ENCODE peak calls at places on chromosomes 11 and 22, in seven cellular contexts. A, R, F, K, X, Z and P are unnamed samples.

GRCh38 chr11:118715245-118715807 is 35.9 kb upstream of the TREH start:
- DNase-seq in F (no peak), X (peak; percentile 18), A (no peak), K (peak; percentile 54), R (no peak), Z (no peak), P (no peak)

GRCh38 chr11:103619938-103620337 is 416.5 kb upstream of the DDI1 start:
- DNase-seq in K (no peak), R (no peak), Z (no peak), F (no peak), A (no peak), X (no peak), P (no peak)

GRCh38 chr11:114893329-114893728 is 215.0 kb downstream of the NXPE2 start:
- DNase-seq in F (no peak), A (no peak), R (no peak), Z (no peak), X (no peak), K (no peak), P (no peak)

GRCh38 chr22:49670610-49671330 is 156.9 kb downstream of the BRD1 start:
- DNase-seq in F (no peak), X (no peak), R (no peak), K (no peak), Z (peak; percentile 61), A (no peak), P (peak; percentile 43)

GRCh38 chr11:114068327-114068726 is 8.8 kb downstream of the ZBTB16 start:
- DNase-seq in X (no peak), A (no peak), F (no peak), R (no peak), Z (no peak), K (no peak), P (no peak)

GRCh38 chr22:24516301-24516737 is 21.2 kb downstream of the UPB1 start:
- DNase-seq in F (no peak), X (peak; percentile 82), Z (no peak), A (no peak), K (peak; percentile 92), R (peak; percentile 63), P (no peak)

GRCh38 chr22:17678817-17679385 is 40.3 kb downstream of the BCL2L13 start:
- DNase-seq in K (no peak), R (no peak), F (no peak), Z (no peak), X (no peak), A (no peak), P (no peak)

GRCh38 chr11:77141034-77141433 is 13.0 kb downstream of the MYO7A start:
- DNase-seq in R (peak; percentile 66), Z (no peak), A (no peak), K (peak; percentile 63), F (no peak), X (peak; percentile 45), P (no peak)

GRCh38 chr22:26642465-26643367 is 14.7 kb upstream of the MIAT start:
- DNase-seq in Z (no peak), X (no peak), F (no peak), K (peak; percentile 21), A (peak; percentile 61), R (no peak), P (peak; percentile 58)

GRCh38 chr11:14546672-14547071 is 26.5 kb upstream of the PSMA1 start:
- DNase-seq in R (no peak), A (no peak), X (no peak), K (no peak), Z (no peak), F (no peak), P (no peak)

GRCh38 chr11:28400236-28401100 is 292.3 kb downstream of the METTL15 start:
- DNase-seq in K (peak; percentile 25), A (no peak), F (no peak), X (peak; percentile 61), Z (no peak), R (peak; percentile 37), P (no peak)

GRCh38 chr11:93072236-93072635 is 102.8 kb downstream of the MTNR1B start:
- DNase-seq in X (no peak), R (no peak), K (no peak), A (no peak), Z (no peak), F (no peak), P (peak; percentile 43)

GRCh38 chr11:120186799-120187591 is 23.8 kb upstream of the OAF start:
- DNase-seq in A (no peak), X (no peak), R (peak; percentile 93), F (no peak), Z (peak; percentile 53), K (peak; percentile 37), P (no peak)

GRCh38 chr11:69884751-69885150 is 65.5 kb upstream of the FGF3 start:
- DNase-seq in K (no peak), X (no peak), R (no peak), F (no peak), A (no peak), Z (no peak), P (no peak)

GRCh38 chr11:43419460-43419859 is 60.7 kb downstream of the TTC17 start:
- DNase-seq in X (peak; percentile 67), A (no peak), Z (no peak), F (peak; percentile 15), R (peak; percentile 14), K (peak; percentile 60), P (peak; percentile 48)

GRCh38 chr11:126039485-126040271 is 23.0 kb downstream of the CDON start:
- DNase-seq in R (peak; percentile 3), K (no peak), Z (no peak), F (no peak), X (no peak), A (no peak), P (no peak)

GRCh38 chr11:80993561-80993960 is 1552.7 kb upstream of the TENM4 start:
- DNase-seq in A (no peak), X (no peak), Z (no peak), R (no peak), K (peak; percentile 7), F (no peak), P (no peak)

GRCh38 chr22:39098026-39098425 is 982 bp downstream of the APOBEC3H start:
- DNase-seq in K (no peak), R (no peak), X (no peak), F (no peak), A (no peak), Z (no peak), P (no peak)

GRCh38 chr22:40261783-40262182 is 84.1 kb downstream of the TNRC6B start:
- DNase-seq in F (no peak), Z (no peak), R (no peak), X (no peak), A (no peak), K (no peak), P (no peak)

GRCh38 chr11:83194284-83195175 is 1.0 kb downstream of the ANKRD42 start:
- DNase-seq in R (peak; percentile 62), K (peak; percentile 87), F (no peak), Z (peak; percentile 91), A (peak; percentile 72), X (peak; percentile 77), P (peak; percentile 53)

GRCh38 chr11:106956887-106957505 is 61.3 kb downstream of the GUCY1A2 start:
- DNase-seq in F (no peak), X (no peak), K (no peak), A (peak; percentile 18), R (no peak), Z (no peak), P (peak; percentile 8)

GRCh38 chr11:44312876-44313275 is 2.9 kb upstream of the ALX4 start:
- DNase-seq in F (no peak), A (no peak), K (no peak), X (no peak), R (no peak), Z (peak; percentile 29), P (no peak)

GRCh38 chr22:38033522-38034277 is 23.5 kb upstream of the PICK1 start:
- DNase-seq in X (no peak), A (no peak), K (no peak), R (no peak), Z (no peak), F (no peak), P (no peak)

GRCh38 chr11:12155696-12156095 is 45.3 kb downstream of the MICAL2 start:
- DNase-seq in X (no peak), F (no peak), A (no peak), K (no peak), Z (no peak), R (no peak), P (no peak)

GRCh38 chr11:12158926-12159325 is 48.5 kb downstream of the MICAL2 start:
- DNase-seq in X (peak; percentile 60), A (peak; percentile 63), F (no peak), Z (no peak), K (peak; percentile 64), R (no peak), P (no peak)

GRCh38 chr11:12154871-12155668 is 44.7 kb downstream of the MICAL2 start:
- DNase-seq in Z (peak; percentile 27), K (no peak), A (no peak), R (no peak), F (no peak), X (no peak), P (no peak)

GRCh38 chr11:12156301-12157140 is 46.1 kb downstream of the MICAL2 start:
- DNase-seq in A (no peak), F (no peak), R (no peak), X (no peak), Z (no peak), K (no peak), P (no peak)

GRCh38 chr11:12157241-12157661 is 46.9 kb downstream of the MICAL2 start:
- DNase-seq in K (peak; percentile 78), R (no peak), Z (no peak), F (no peak), X (peak; percentile 94), A (no peak), P (no peak)
- H3K4me1 ChIP-seq in K (peaks cover 68% of the 10 kb centered on the region), R (peaks cover 35% of the 10 kb centered on the region), Z (peaks cover 75% of the 10 kb centered on the region), F (peaks cover 46% of the 10 kb centered on the region), X (peaks cover 43% of the 10 kb centered on the region), A (peaks cover 3% of the 10 kb centered on the region), P (peaks cover 8% of the 10 kb centered on the region)

DNA sequence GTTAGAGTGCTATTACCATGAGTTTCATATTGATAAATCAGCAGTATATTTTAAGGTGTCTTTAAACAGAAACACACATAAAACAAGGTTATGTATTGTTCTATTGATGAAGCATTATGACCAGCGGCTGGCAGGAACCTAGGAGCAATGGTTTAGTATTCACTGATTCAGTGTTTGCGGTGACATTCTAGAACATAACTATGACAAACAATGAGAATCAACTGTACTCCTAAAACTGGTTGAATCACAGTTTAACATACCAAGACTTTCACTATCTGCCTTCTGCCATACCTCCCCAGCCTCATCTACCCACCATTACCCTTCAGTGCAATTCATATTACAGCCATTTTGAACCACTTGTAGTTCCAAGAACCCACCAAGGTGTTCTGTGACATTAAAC is 8.8 kb downstream of the HOATZ start:
- DNase-seq in Z (no peak), K (no peak), X (no peak), A (no peak), R (no peak), F (no peak), P (no peak)
- H3K9me3 ChIP-seq in Z (no peaks in the 10 kb centered on the region), K (no peaks in the 10 kb centered on the region), X (no peaks in the 10 kb centered on the region), A (no peaks in the 10 kb centered on the region), R (no peaks in the 10 kb centered on the region), F (no peaks in the 10 kb centered on the region), P (no peaks in the 10 kb centered on the region)

GRCh38 chr11:2844996-2845395 is 40.6 kb downstream of the CDKN1C start:
- DNase-seq in F (no peak), K (no peak), A (no peak), R (no peak), Z (no peak), X (no peak), P (no peak)
- H3K4me1 ChIP-seq in F (no peaks in the 10 kb centered on the region), K (peaks cover 12% of the 10 kb centered on the region), A (no peaks in the 10 kb centered on the region), R (peaks cover 4% of the 10 kb centered on the region), Z (no peaks in the 10 kb centered on the region), X (no peaks in the 10 kb centered on the region), P (no peaks in the 10 kb centered on the region)

DNA sequence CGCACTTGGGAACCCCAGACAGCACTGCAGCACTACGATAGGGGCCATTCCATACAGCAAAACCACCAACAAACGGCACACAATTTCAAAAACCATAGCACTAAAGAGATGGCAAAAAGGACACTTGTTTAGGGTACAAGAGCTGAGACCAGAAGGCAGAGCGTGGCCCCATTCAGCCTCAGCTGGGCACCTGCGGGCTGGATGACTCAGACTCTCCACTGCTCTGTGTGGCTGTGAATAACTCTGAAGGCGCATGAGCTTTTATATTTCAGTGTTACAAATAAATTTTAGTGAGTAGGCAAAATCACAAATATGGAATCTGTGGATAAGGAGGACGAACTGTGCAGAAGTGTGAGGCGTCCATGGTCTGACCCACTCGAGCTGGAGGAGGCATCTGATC is 325.8 kb downstream of the SHANK2 start:
- DNase-seq in Z (no peak), F (no peak), K (no peak), A (no peak), R (no peak), X (no peak), P (no peak)
- H3K9me3 ChIP-seq in Z (peaks cover 16% of the 10 kb centered on the region), F (peaks cover 9% of the 10 kb centered on the region), K (no peaks in the 10 kb centered on the region), A (peaks cover 26% of the 10 kb centered on the region), R (peaks cover 7% of the 10 kb centered on the region), X (no peaks in the 10 kb centered on the region), P (peaks cover 2% of the 10 kb centered on the region)